ENCODE peak calls at places on chromosomes 5 and 9, in eight cellular contexts. S is AG09309; H is epithelial cell of esophagus; J is fibroblast of pulmonary artery; Y is esophagus squamous epithelium; C is heart right ventricle; X is CD8-positive, alpha-beta T cell; L is mucosa of descending colon. T is an unnamed sample.

GRCh38 chr9:91301161-91301560 is 60.6 kb downstream of the AUH start:
- DNase-seq in H (peak), J (peak), L (no peak), C (no peak), S (no peak), X (no peak), Y (no peak), T (peak)

GRCh38 chr5:68251804-68252648 is 36.5 kb downstream of the PIK3R1 start:
- DNase-seq in C (peak), Y (no peak), S (peak), H (peak), L (peak), J (peak), X (no peak), T (peak)

GRCh38 chr5:170571331-170571731 is 67.5 kb downstream of the KCNIP1 start:
- DNase-seq in S (no peak), Y (no peak), C (no peak), J (peak), L (no peak), H (no peak), X (no peak), T (peak)

GRCh38 chr5:19927170-19927569 is 60.8 kb downstream of the CDH18 start:
- DNase-seq in Y (no peak), C (no peak), J (no peak), X (no peak), H (no peak), L (no peak), S (no peak), T (no peak)

GRCh38 chr5:139897342-139897741 is 101.7 kb downstream of the PSD2 start:
- DNase-seq in C (no peak), J (no peak), L (no peak), S (no peak), Y (no peak), H (no peak), X (no peak), T (no peak)

GRCh38 chr9:113651896-113652295 is 188.4 kb downstream of the RGS3 start:
- DNase-seq in L (no peak), S (no peak), C (no peak), X (no peak), H (no peak), Y (no peak), J (no peak), T (no peak)

GRCh38 chr9:116589392-116590354 is 97.4 kb upstream of the TRIM32 start:
- DNase-seq in Y (no peak), C (no peak), X (no peak), H (peak), L (peak), S (no peak), J (peak), T (peak)

GRCh38 chr5:1654786-1655495 is 131.2 kb upstream of the LPCAT1 start:
- DNase-seq in S (no peak), Y (no peak), X (no peak), J (no peak), H (no peak), C (no peak), L (no peak), T (no peak)

GRCh38 chr5:149416977-149417713 is 38.1 kb upstream of the IL17B start:
- DNase-seq in Y (no peak), C (peak), X (no peak), L (no peak), J (no peak), S (no peak), H (no peak), T (peak)

GRCh38 chr9:92970467-92970923 is 23.2 kb downstream of the FGD3 start:
- DNase-seq in C (no peak), H (peak), L (no peak), S (no peak), Y (no peak), J (peak), X (no peak), T (peak)

GRCh38 chr5:72611111-72611724 is 104.0 kb upstream of the ZNF366 start:
- DNase-seq in L (peak), H (peak), J (peak), Y (peak), X (peak), C (peak), S (no peak), T (peak)

GRCh38 chr9:125985998-125986655 is 239.0 kb downstream of the PBX3 start:
- DNase-seq in H (no peak), L (no peak), Y (no peak), J (no peak), S (no peak), X (no peak), C (no peak), T (no peak)

GRCh38 chr9:96663506-96664120 is 8.5 kb upstream of the PRXL2C start:
- DNase-seq in S (no peak), H (no peak), X (no peak), L (no peak), J (peak), Y (no peak), C (no peak), T (peak)

GRCh38 chr5:148469446-148470062 is 85.8 kb downstream of the FBXO38 start:
- DNase-seq in J (peak), H (peak), Y (no peak), S (peak), C (peak), L (peak), X (no peak), T (peak)

GRCh38 chr9:33273972-33274328 is 9.1 kb downstream of the CHMP5 start:
- DNase-seq in C (no peak), S (no peak), X (no peak), Y (no peak), J (no peak), H (peak), L (no peak), T (peak)

GRCh38 chr5:160289356-160289651 is 23.1 kb downstream of the CCNJL start:
- DNase-seq in X (no peak), C (no peak), Y (no peak), J (no peak), L (no peak), S (no peak), H (no peak), T (no peak)

GRCh38 chr5:171681667-171682066 is 104.0 kb upstream of the SMIM23 start:
- DNase-seq in L (no peak), Y (no peak), J (peak), X (no peak), H (peak), S (no peak), C (no peak), T (peak)

GRCh38 chr5:141051526-141051876 is 327 bp downstream of the PCDHB1 start:
- DNase-seq in C (no peak), Y (no peak), H (no peak), J (no peak), S (no peak), X (no peak), L (no peak), T (no peak)

GRCh38 chr5:141050622-141051525 is at the start of gene PCDHB1:
- DNase-seq in X (no peak), H (no peak), C (no peak), Y (no peak), S (no peak), J (no peak), L (no peak), T (no peak)
- H3K4me3 ChIP-seq in X (peak), H (peak), C (no peak), Y (peak), S (peak), J (peak), L (no peak), T (no peak)

GRCh38 chr5:154191467-154192261 is 1.1 kb downstream of the GALNT10 start:
- DNase-seq in H (no peak), S (no peak), L (no peak), X (peak), C (no peak), J (peak), Y (no peak), T (peak)

GRCh38 chr5:154193176-154193575 is 2.6 kb downstream of the GALNT10 start:
- DNase-seq in J (no peak), S (no peak), Y (no peak), H (no peak), C (no peak), L (no peak), X (no peak), T (no peak)

GRCh38 chr5:154190652-154191304 is at the start of gene GALNT10:
- DNase-seq in H (peak), X (peak), C (peak), L (peak), S (no peak), J (peak), Y (no peak), T (peak)

GRCh38 chr5:154189256-154189818 is 1.2 kb upstream of the GALNT10 start:
- DNase-seq in S (no peak), X (no peak), J (no peak), L (no peak), C (no peak), H (no peak), Y (no peak), T (peak)

DNA sequence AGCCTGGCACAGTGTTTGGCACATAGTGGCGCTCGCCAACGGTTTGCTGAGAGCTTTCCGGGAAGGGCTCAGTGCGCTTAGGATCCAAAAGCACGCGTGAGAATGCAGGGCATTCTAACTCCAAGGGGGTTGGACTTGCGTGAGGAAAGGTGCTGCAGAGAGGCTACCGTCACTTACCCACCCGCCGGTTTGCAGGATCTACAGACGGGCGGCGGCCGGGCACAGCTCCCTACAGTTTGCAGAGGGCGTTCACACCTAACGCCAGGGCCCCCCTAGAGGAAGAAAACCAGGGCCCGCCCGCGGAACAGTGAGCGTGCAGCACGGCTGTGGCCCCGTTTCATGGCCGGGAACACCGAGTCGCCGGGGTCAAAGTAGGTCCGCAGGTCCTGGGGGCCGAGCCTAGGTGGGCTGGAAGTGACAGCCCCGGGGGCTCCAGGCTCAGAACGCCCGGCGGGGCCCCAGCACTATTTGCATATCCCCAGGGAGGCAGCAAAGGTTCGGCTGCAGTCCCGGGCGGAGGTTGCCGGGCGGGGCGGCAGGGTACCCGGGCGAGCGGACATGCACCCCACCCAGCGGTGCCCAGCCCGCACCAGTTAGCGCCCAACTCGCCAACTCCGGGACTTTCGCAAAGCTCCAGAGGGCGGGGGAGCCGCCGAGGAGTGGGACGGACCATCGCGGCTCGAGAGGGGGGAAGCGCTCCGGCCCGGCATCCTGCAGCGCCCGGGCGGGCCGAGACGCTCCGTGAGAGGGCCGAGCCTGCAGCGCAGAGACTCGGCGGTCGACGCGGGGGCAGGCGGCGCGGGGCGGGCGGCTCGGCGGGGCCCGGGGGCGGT is 498 bp upstream of the GALNT10 start:
- DNase-seq in L (peak), Y (peak), H (peak), S (no peak), C (peak), X (peak), J (peak), T (peak)
- TF ChIP-seq CTCF in L (peak), Y (no peak), H (peak), S (peak), C (peak), X (peak), J (peak), T (peak)

GRCh38 chr5:27316283-27316675 is 277.9 kb upstream of the CDH9 start:
- DNase-seq in X (no peak), L (no peak), C (no peak), H (peak), J (peak), Y (no peak), S (peak), T (peak)
- H3K4me3 ChIP-seq in X (no peak), L (no peak), C (no peak), H (no peak), J (no peak), Y (no peak), S (no peak), T (no peak)

DNA sequence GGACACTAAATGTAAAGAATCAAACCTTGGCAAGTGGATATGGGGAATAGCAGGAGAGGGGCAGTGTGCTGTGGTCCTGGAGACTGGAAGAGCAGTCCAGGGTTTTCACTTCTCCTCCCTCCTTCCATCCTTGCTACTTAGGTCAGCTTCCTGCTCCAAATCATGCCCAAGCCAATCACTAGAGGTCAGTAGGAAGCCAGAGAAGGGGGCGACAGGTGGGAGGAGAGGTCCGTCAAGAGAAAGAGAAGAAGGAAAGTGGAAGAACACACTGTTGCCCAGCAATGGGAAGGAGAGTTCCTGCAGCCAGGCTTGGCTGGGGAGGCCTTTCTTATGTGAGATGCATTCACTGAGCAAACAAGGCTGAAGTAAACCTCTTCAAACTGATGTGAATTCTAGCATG is 289.6 kb downstream of the DTWD2 start:
- DNase-seq in L (no peak), C (no peak), S (no peak), H (no peak), X (no peak), J (no peak), Y (no peak), T (no peak)
- TF ChIP-seq CTCF in L (no peak), C (no peak), S (no peak), H (no peak), X (no peak), J (no peak), Y (no peak), T (no peak)